ENCODE peak calls at places on chromosomes 3 and 15, in ten cellular contexts. W is nephron progenitor cell; V is activated CD8-positive, alpha-beta memory T cell treated with anti-CD3 and anti-CD28 coated beads for 24 hours; N is A549; L is WTC11; C is cardiac muscle cell; B is stimulated activated CD4-positive, alpha-beta T cell treated with anti-CD3 and anti-CD28 coated beads, Interleukin-2, amount 100 ng/mL, for 48 hours; Q is NCI-H446; Z is activated CD4-positive, alpha-beta memory T cell treated with anti-CD3 and anti-CD28 coated beads, Interleukin-2, amount 10 ng/mL, durations not matched to agents 7 days and 5 days; J is NCI-H1092. K is an unnamed sample.

GRCh38 chr3:169992781-169993180 is 26.2 kb downstream of the SEC62 start:
- DNase-seq in W (no peak), N (no peak), Q (no peak), V (no peak), Z (no peak), C (no peak), J (no peak), B (no peak), L (no peak), K (no peak)

GRCh38 chr3:128070898-128071591 is 18.8 kb downstream of the SEC61A1 start:
- DNase-seq in B (no peak), V (no peak), L (no peak), J (no peak), C (no peak), N (no peak), W (no peak), Q (no peak), Z (no peak), K (no peak)

GRCh38 chr15:57217716-57218598 is 158.3 kb upstream of the CGNL1 start:
- DNase-seq in N (no peak), C (peak), W (no peak), J (peak), L (no peak), Z (no peak), V (no peak), Q (no peak), B (no peak), K (no peak)

GRCh38 chr3:137792633-137793271 is 28.6 kb downstream of the SOX14 start:
- DNase-seq in Z (no peak), J (no peak), Q (no peak), W (no peak), B (no peak), C (peak), L (peak), N (no peak), V (no peak), K (no peak)

GRCh38 chr15:69812881-69813280 is 284.8 kb downstream of the TLE3 start:
- DNase-seq in L (peak), N (no peak), B (no peak), J (no peak), V (no peak), Q (no peak), W (peak), Z (no peak), C (no peak), K (no peak)

GRCh38 chr3:45612918-45613602 is 18.5 kb downstream of the LIMD1 start:
- DNase-seq in C (peak), Q (no peak), Z (no peak), N (no peak), J (no peak), W (no peak), L (no peak), V (no peak), B (no peak), K (no peak)

GRCh38 chr3:22886394-22886793 is 316.7 kb upstream of the UBE2E2 start:
- DNase-seq in N (no peak), W (no peak), V (no peak), C (no peak), B (no peak), Q (peak), Z (no peak), L (no peak), J (no peak), K (no peak)

GRCh38 chr15:63038926-63039673 is 3.4 kb upstream of the TPM1 start:
- DNase-seq in L (no peak), Z (no peak), B (no peak), C (peak), N (no peak), Q (no peak), J (no peak), V (no peak), W (no peak), K (no peak)

GRCh38 chr15:83955806-83956265 is 279.7 kb upstream of the GOLGA6L4 start:
- DNase-seq in B (no peak), N (no peak), J (no peak), W (no peak), C (no peak), V (no peak), Z (no peak), Q (no peak), L (no peak), K (no peak)

GRCh38 chr3:110491413-110491812 is 580.2 kb upstream of the NECTIN3 start:
- DNase-seq in L (no peak), N (no peak), W (no peak), B (no peak), C (no peak), J (no peak), V (no peak), Z (no peak), Q (no peak), K (no peak)

GRCh38 chr3:181278468-181279238 is 289.1 kb upstream of the DNAJC19 start:
- DNase-seq in Z (no peak), J (no peak), N (no peak), L (no peak), W (no peak), B (no peak), Q (no peak), C (peak), V (no peak), K (no peak)

GRCh38 chr3:18424213-18424861 is 802 bp downstream of the SATB1 start:
- DNase-seq in B (no peak), Q (no peak), J (no peak), W (peak), Z (no peak), N (no peak), C (no peak), V (no peak), L (peak), K (no peak)

GRCh38 chr3:154148541-154148940 is 27.4 kb downstream of the ARHGEF26 start:
- DNase-seq in Z (no peak), W (no peak), Q (no peak), B (no peak), L (no peak), N (no peak), J (no peak), C (no peak), V (no peak), K (no peak)

GRCh38 chr15:100553468-100553867 is 24.7 kb upstream of the CERS3 start:
- DNase-seq in C (no peak), V (no peak), N (no peak), W (no peak), L (no peak), B (no peak), J (no peak), Q (no peak), Z (no peak), K (no peak)

GRCh38 chr15:56654624-56655023 is 78.7 kb downstream of the ZNF280D start:
- DNase-seq in B (no peak), Z (no peak), L (no peak), C (peak), W (no peak), Q (no peak), V (no peak), J (no peak), N (no peak), K (no peak)

GRCh38 chr3:183823963-183824362 is 1.4 kb downstream of the MAP6D1 start:
- DNase-seq in V (peak), N (no peak), B (no peak), L (peak), Z (no peak), Q (no peak), C (no peak), J (no peak), W (no peak), K (no peak)

GRCh38 chr3:151214459-151214858 is 11.4 kb upstream of the GPR171 start:
- DNase-seq in J (no peak), Q (no peak), C (no peak), Z (no peak), W (no peak), N (no peak), V (no peak), B (no peak), L (no peak), K (no peak)

GRCh38 chr3:62371032-62371734 is 2.2 kb downstream of the FEZF2 start:
- DNase-seq in V (no peak), Q (no peak), B (no peak), W (no peak), N (no peak), J (no peak), C (no peak), Z (no peak), L (peak), K (no peak)

GRCh38 chr3:16173696-16174355 is 654 bp upstream of the GALNT15 start:
- DNase-seq in Z (no peak), Q (no peak), V (no peak), L (no peak), C (no peak), W (no peak), N (no peak), B (no peak), J (no peak), K (no peak)

GRCh38 chr3:113094514-113094913 is 103.7 kb downstream of the GTPBP8 start:
- DNase-seq in Z (no peak), L (no peak), C (no peak), B (no peak), N (no peak), Q (no peak), J (no peak), V (no peak), W (peak), K (no peak)

GRCh38 chr3:73500321-73500720 is 124.4 kb downstream of the PDZRN3 start:
- DNase-seq in C (no peak), N (no peak), L (no peak), B (no peak), J (no peak), V (no peak), Z (no peak), W (no peak), Q (no peak), K (no peak)

GRCh38 chr15:100309109-100309983 is 32.4 kb downstream of the ADAMTS17 start:
- DNase-seq in V (no peak), B (no peak), J (no peak), N (no peak), Q (no peak), W (no peak), C (no peak), L (no peak), Z (no peak), K (no peak)

K was measured in NCI-H460.